ENCODE peak calls at places on chromosomes 6 and 20, in five cellular contexts. C is BJ, W is left ventricle myocardium inferior, P is mesenchymal stem cell, B is vagina. O is an unnamed sample.

GRCh38 chr6:93021235-93021909 is 398.0 kb downstream of the EPHA7 start:
- DNase-seq in C (no peak), W (no peak), P (no peak), B (no peak), O (no peak)

GRCh38 chr6:5513393-5513792 is 252.1 kb downstream of the FARS2 start:
- DNase-seq in C (no peak), W (no peak), P (no peak), B (no peak), O (no peak)

GRCh38 chr6:43761666-43762409 is 8.2 kb upstream of the VEGFA start:
- DNase-seq in C (no peak), W (no peak), P (no peak), B (no peak), O (no peak)

GRCh38 chr20:41566896-41567527 is 51.2 kb downstream of the CHD6 start:
- DNase-seq in C (no peak), W (no peak), P (no peak), B (no peak), O (no peak)

GRCh38 chr6:144148891-144149290 is 1.4 kb upstream of the STX11 start:
- DNase-seq in C (no peak), W (no peak), P (no peak), B (no peak), O (no peak)

GRCh38 chr20:48686238-48687096 is 141.3 kb downstream of the PREX1 start:
- DNase-seq in C (no peak), W (peak; percentile 61), P (no peak), B (no peak), O (no peak)

GRCh38 chr6:33050013-33050800 is 23.2 kb downstream of the HLA-DPA1 start:
- DNase-seq in C (no peak), W (no peak), P (no peak), B (no peak), O (no peak)

GRCh38 chr6:100288311-100288710 is 176.4 kb downstream of the SIM1 start:
- DNase-seq in C (no peak), W (no peak), P (no peak), B (no peak), O (no peak)

GRCh38 chr20:39941235-39941634 is 747.8 kb downstream of the MAFB start:
- DNase-seq in C (no peak), W (no peak), P (no peak), B (no peak), O (no peak)

GRCh38 chr6:42387336-42387735 is 64.4 kb downstream of the TRERF1 start:
- DNase-seq in C (no peak), W (no peak), P (no peak), B (no peak), O (no peak)

GRCh38 chr6:54244430-54244829 is 63.8 kb upstream of the TINAG start:
- DNase-seq in C (no peak), W (no peak), P (peak; percentile 26), B (no peak), O (no peak)

GRCh38 chr6:93975159-93975558 is 555.8 kb upstream of the EPHA7 start:
- DNase-seq in C (no peak), W (no peak), P (no peak), B (no peak), O (no peak)

GRCh38 chr6:156808287-156808686 is 31.1 kb downstream of the ARID1B start:
- DNase-seq in C (no peak), W (no peak), P (no peak), B (no peak), O (no peak)

GRCh38 chr6:130513770-130514169 is 148.0 kb downstream of the TMEM200A start:
- DNase-seq in C (no peak), W (no peak), P (peak; percentile 67), B (no peak), O (no peak)

GRCh38 chr6:2589171-2589661 is 161.5 kb downstream of the MYLK4 start:
- DNase-seq in C (no peak), W (no peak), P (no peak), B (no peak), O (no peak)
- H3K4me3 ChIP-seq in C (no peak overlapping the region), W (no peak overlapping the region), P (no peak overlapping the region), B (no peak overlapping the region), O (no peak overlapping the region)

GRCh38 chr20:34312544-34313217 is 9.5 kb upstream of the AHCY start:
- DNase-seq in C (no peak), W (peak; percentile 82), P (peak; percentile 84), B (no peak), O (peak; percentile 65)
- H3K4me3 ChIP-seq in C (peak overlapping the region; percentile 3), W (peak overlapping the region; percentile 50), P (peak overlapping the region; percentile 66), B (peak overlapping the region; percentile 20), O (no peak overlapping the region)

GRCh38 chr20:4165984-4166725 is 150.8 kb upstream of the RNF24 start:
- DNase-seq in C (no peak), W (no peak), P (no peak), B (no peak), O (no peak)

GRCh38 chr20:4169360-4170214 is 154.2 kb upstream of the RNF24 start:
- DNase-seq in C (no peak), W (no peak), P (no peak), B (no peak), O (peak; percentile 7)

GRCh38 chr20:4164246-4164645 is 148.9 kb upstream of the RNF24 start:
- DNase-seq in C (no peak), W (no peak), P (no peak), B (no peak), O (no peak)

GRCh38 chr20:4166726-4167035 is 151.3 kb upstream of the RNF24 start:
- DNase-seq in C (no peak), W (no peak), P (no peak), B (no peak), O (no peak)

DNA sequence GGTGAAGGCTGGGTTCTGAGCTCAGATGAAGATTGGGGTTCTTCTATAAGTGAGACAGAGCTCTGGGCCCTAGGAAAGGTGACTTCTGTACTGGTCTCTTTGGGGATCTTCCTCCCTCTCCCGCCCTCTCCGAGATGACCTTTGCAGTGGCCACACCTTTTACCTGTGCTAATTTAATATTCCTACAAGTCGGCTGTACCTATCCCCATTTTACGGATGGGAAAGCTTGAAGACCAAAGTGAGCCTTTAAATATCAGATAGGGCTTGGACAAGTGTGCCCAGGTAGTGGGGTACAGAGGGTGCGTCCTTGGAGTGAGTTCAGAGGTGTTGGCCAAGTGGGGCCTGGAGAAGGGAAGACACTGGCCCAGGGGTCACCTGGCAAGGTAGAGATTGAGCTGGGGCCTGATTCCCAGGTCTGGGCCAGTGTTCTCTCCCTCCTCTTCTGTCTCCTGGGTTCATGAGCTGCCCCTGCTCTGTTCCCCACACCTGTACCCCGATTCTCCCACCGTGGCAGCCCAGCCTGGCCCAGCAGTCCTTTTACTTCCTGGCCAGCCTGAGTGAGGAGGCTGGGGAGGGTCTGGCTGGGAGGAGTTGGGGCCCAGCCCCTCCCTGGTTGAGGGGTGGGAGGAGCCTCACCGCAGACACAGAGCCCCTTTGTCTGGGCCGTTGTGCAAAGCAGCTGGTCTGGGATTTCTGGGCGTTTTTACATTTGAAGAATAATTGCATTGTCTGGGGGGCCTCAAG is 152.1 kb upstream of the RNF24 start:
- DNase-seq in C (no peak), W (no peak), P (no peak), B (no peak), O (no peak)
- H3K4me3 ChIP-seq in C (no peak overlapping the region), W (no peak overlapping the region), P (no peak overlapping the region), B (no peak overlapping the region), O (no peak overlapping the region)

GRCh38 chr20:32139947-32140346 is 30.4 kb downstream of the TM9SF4 start:
- DNase-seq in C (no peak), W (no peak), P (no peak), B (no peak), O (no peak)

GRCh38 chr20:32138921-32139320 is 29.4 kb downstream of the TM9SF4 start:
- DNase-seq in C (no peak), W (no peak), P (no peak), B (no peak), O (no peak)

GRCh38 chr20:32142991-32143390 is 33.5 kb downstream of the TM9SF4 start:
- DNase-seq in C (no peak), W (no peak), P (no peak), B (no peak), O (no peak)

GRCh38 chr20:32140603-32141002 is 31.1 kb downstream of the TM9SF4 start:
- DNase-seq in C (no peak), W (no peak), P (no peak), B (no peak), O (no peak)

GRCh38 chr20:32141465-32141980 is 32.0 kb downstream of the TM9SF4 start:
- DNase-seq in C (no peak), W (no peak), P (no peak), B (no peak), O (no peak)
- H3K4me3 ChIP-seq in C (no peak overlapping the region), W (no peak overlapping the region), P (no peak overlapping the region), B (no peak overlapping the region), O (no peak overlapping the region)

GRCh38 chr20:45064812-45065211 is 36.1 kb downstream of the KCNS1 start:
- DNase-seq in C (no peak), W (no peak), P (no peak), B (no peak), O (no peak)
- H3K4me3 ChIP-seq in C (no peak overlapping the region), W (no peak overlapping the region), P (no peak overlapping the region), B (no peak overlapping the region), O (no peak overlapping the region)